ENCODE peak calls at places on chromosomes 6 and 20, in eight cellular contexts. R is endothelial cell of umbilical vein, K is MM.1S, C is tibial artery, T is cardiac muscle cell, A is hepatocyte, P is prostate gland, U is mucosa of descending colon. D is an unnamed sample.

GRCh38 chr20:61923371-61924166 is 142.1 kb downstream of the TAF4 start:
- DNase-seq in R (no peak), K (no peak), C (no peak), T (no peak), A (no peak), P (no peak), U (no peak), D (no peak)

GRCh38 chr6:90110971-90111370 is 185.7 kb downstream of the BACH2 start:
- DNase-seq in R (no peak), K (no peak), C (no peak), T (no peak), A (no peak), P (no peak), U (no peak), D (no peak)

GRCh38 chr6:71419954-71420692 is 131.5 kb downstream of the OGFRL1 start:
- DNase-seq in R (peak; percentile 69), K (peak; percentile 21), C (peak; percentile 37), T (peak; percentile 52), A (peak; percentile 70), P (peak; percentile 23), U (peak; percentile 9), D (peak; percentile 59)

GRCh38 chr20:10557685-10558084 is 116.1 kb downstream of the JAG1 start:
- DNase-seq in R (no peak), K (no peak), C (no peak), T (no peak), A (no peak), P (no peak), U (no peak), D (peak; percentile 84)

GRCh38 chr20:44817143-44817910 is 7.0 kb upstream of the RIMS4 start:
- DNase-seq in R (no peak), K (no peak), C (no peak), T (no peak), A (no peak), P (no peak), U (no peak), D (no peak)

GRCh38 chr20:43904195-43904594 is 10.5 kb upstream of the TOX2 start:
- DNase-seq in R (no peak), K (no peak), C (no peak), T (no peak), A (peak; percentile 40), P (no peak), U (no peak), D (no peak)

GRCh38 chr6:124755321-124755720 is 206.9 kb upstream of the RNF217 start:
- DNase-seq in R (no peak), K (no peak), C (no peak), T (no peak), A (no peak), P (no peak), U (no peak), D (no peak)

GRCh38 chr6:11876934-11877433 is 98.4 kb upstream of the ADTRP start:
- DNase-seq in R (no peak), K (peak; percentile 36), C (no peak), T (no peak), A (no peak), P (no peak), U (no peak), D (no peak)

GRCh38 chr6:22082278-22082677 is 214.6 kb downstream of the PRL start:
- DNase-seq in R (no peak), K (no peak), C (no peak), T (peak; percentile 33), A (no peak), P (peak; percentile 33), U (no peak), D (no peak)

GRCh38 chr6:9851541-9852380 is 563.1 kb downstream of the TFAP2A start:
- DNase-seq in R (no peak), K (peak; percentile 71), C (no peak), T (peak; percentile 15), A (peak; percentile 14), P (peak; percentile 5), U (no peak), D (no peak)

GRCh38 chr6:45504947-45505346 is 127.2 kb upstream of the SUPT3H start:
- DNase-seq in R (peak; percentile 50), K (no peak), C (no peak), T (peak; percentile 81), A (peak; percentile 43), P (peak; percentile 57), U (no peak), D (peak; percentile 7)

GRCh38 chr6:104601008-104601745 is 258.5 kb downstream of the HACE1 start:
- DNase-seq in R (no peak), K (no peak), C (no peak), T (peak; percentile 66), A (no peak), P (no peak), U (no peak), D (no peak)

GRCh38 chr20:32893263-32893877 is 34.6 kb downstream of the EFCAB8 start:
- DNase-seq in R (no peak), K (no peak), C (no peak), T (no peak), A (no peak), P (no peak), U (no peak), D (no peak)

GRCh38 chr6:87297115-87297514 is 25.3 kb upstream of the SMIM8 start:
- DNase-seq in R (no peak), K (no peak), C (no peak), T (no peak), A (no peak), P (no peak), U (no peak), D (no peak)

GRCh38 chr20:44496976-44497375 is 21.3 kb downstream of the TTPAL start:
- DNase-seq in R (no peak), K (no peak), C (no peak), T (no peak), A (no peak), P (no peak), U (no peak), D (no peak)

GRCh38 chr6:81938014-81938761 is 185.7 kb upstream of the TENT5A start:
- DNase-seq in R (peak; percentile 76), K (peak; percentile 66), C (no peak), T (peak; percentile 89), A (peak; percentile 85), P (no peak), U (peak; percentile 25), D (no peak)

GRCh38 chr6:139370047-139370706 is 4.3 kb downstream of the CITED2 start:
- DNase-seq in R (no peak), K (peak; percentile 59), C (no peak), T (peak; percentile 84), A (peak; percentile 62), P (no peak), U (peak; percentile 17), D (peak; percentile 74)

GRCh38 chr6:106458021-106458986 is 97.8 kb downstream of the CRYBG1 start:
- DNase-seq in R (no peak), K (no peak), C (no peak), T (no peak), A (no peak), P (no peak), U (peak; percentile 27), D (no peak)

GRCh38 chr6:14640631-14641030 is 523.1 kb downstream of the CD83 start:
- DNase-seq in R (no peak), K (no peak), C (no peak), T (no peak), A (no peak), P (no peak), U (no peak), D (no peak)

DNA sequence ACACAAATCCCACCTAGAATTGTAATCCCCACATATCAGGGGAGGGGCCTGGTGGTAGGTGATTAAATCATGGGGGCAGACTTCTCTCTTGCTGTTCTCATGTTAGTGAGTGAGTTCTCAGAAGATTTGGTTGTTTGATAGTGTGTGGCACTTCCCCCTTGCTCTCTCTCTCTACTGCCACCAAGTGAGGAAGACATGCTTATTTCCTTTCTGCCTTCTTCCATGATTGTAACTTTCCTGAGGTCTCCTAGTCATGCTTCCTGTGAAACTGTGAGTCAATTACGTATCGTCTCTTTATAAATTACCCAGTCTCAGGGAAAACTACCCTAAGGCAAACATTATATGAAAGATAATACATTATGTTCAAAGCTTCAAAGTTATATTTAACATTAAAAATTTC is 1297.5 kb upstream of the CITED2 start:
- DNase-seq in R (peak; percentile 17), K (no peak), C (no peak), T (no peak), A (no peak), P (no peak), U (no peak), D (no peak)
- TF ChIP-seq CTCF in R (no peak), K (peak; percentile 28), C (no peak), T (no peak), A (no peak), P (no peak), U (no peak), D (peak; percentile 37)

GRCh38 chr6:41476407-41476806 is 69.8 kb upstream of the FOXP4 start:
- DNase-seq in R (no peak), K (no peak), C (no peak), T (no peak), A (no peak), P (no peak), U (no peak), D (no peak)
- H3K4me1 ChIP-seq in R (no peaks in the 10 kb centered on the region), K (no peaks in the 10 kb centered on the region), C (peaks cover 4% of the 10 kb centered on the region), T (peaks cover 8% of the 10 kb centered on the region), A (peaks cover 17% of the 10 kb centered on the region), P (no peaks in the 10 kb centered on the region), U (no peaks in the 10 kb centered on the region), D (no peaks in the 10 kb centered on the region)

GRCh38 chr6:1315201-1315559 is 3.3 kb downstream of the FOXQ1 start:
- DNase-seq in R (no peak), K (no peak), C (no peak), T (no peak), A (no peak), P (no peak), U (no peak), D (no peak)

GRCh38 chr6:1312444-1313363 is 806 bp downstream of the FOXQ1 start:
- DNase-seq in R (no peak), K (no peak), C (no peak), T (no peak), A (peak; percentile 50), P (peak; percentile 49), U (peak; percentile 14), D (peak; percentile 51)

GRCh38 chr6:1313364-1313754 is 1.5 kb downstream of the FOXQ1 start:
- DNase-seq in R (no peak), K (no peak), C (no peak), T (no peak), A (no peak), P (no peak), U (no peak), D (peak; percentile 7)

GRCh38 chr6:1314617-1315016 is 2.7 kb downstream of the FOXQ1 start:
- DNase-seq in R (no peak), K (no peak), C (no peak), T (no peak), A (no peak), P (no peak), U (no peak), D (no peak)

GRCh38 chr6:1313755-1314503 is 2.0 kb downstream of the FOXQ1 start:
- DNase-seq in R (no peak), K (no peak), C (no peak), T (no peak), A (peak; percentile 87), P (peak; percentile 51), U (peak; percentile 32), D (peak; percentile 51)
- TF ChIP-seq CTCF in R (no peak), K (no peak), C (no peak), T (peak; percentile 21), A (peak; percentile 43), P (peak; percentile 58), U (peak; percentile 34), D (peak; percentile 77)

DNA sequence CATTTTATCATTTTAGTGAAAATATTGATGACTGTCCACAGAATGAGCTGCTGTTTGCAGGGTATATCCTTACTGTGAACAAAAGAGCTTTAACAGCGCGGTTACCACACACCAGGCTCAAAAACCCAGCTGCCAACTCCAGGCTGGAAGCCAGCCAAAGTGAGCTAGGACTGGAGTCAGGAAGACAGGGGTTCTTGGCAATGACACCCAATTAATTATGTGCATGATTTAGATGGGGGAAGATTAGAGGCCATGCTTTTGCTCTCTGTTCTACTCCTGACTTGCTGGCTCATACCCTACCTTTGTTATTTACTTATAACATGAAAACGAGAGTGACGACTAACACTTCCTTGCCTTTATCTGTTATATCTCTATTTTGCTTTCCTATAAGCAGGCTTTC is 128.9 kb upstream of the SHLD1 start:
- DNase-seq in R (peak; percentile 64), K (no peak), C (no peak), T (peak; percentile 67), A (peak; percentile 26), P (peak; percentile 84), U (no peak), D (peak; percentile 54)
- H3K4me1 ChIP-seq in R (no peaks in the 10 kb centered on the region), K (no peaks in the 10 kb centered on the region), C (no peaks in the 10 kb centered on the region), T (no peaks in the 10 kb centered on the region), A (no peaks in the 10 kb centered on the region), P (no peaks in the 10 kb centered on the region), U (no peaks in the 10 kb centered on the region), D (peaks cover 2% of the 10 kb centered on the region)